ENCODE peak calls at places on chromosome 4, in seven cellular contexts. V is hepatocyte; S is mesenchymal stem cell; D is mesendoderm; J is tibial artery; U is cardiac muscle cell; T is naive thymus-derived CD4-positive, alpha-beta T cell. L is an unnamed sample.

GRCh38 chr4:139761461-139761860 is 95.8 kb downstream of the MGST2 start:
- DNase-seq in V (no peak), S (peak; percentile 42), D (peak; percentile 91), J (no peak), U (no peak), T (no peak), L (no peak)

GRCh38 chr4:80072607-80073361 is at the start of gene ANTXR2:
- DNase-seq in V (peak; percentile 92), S (peak; percentile 96), D (peak; percentile 94), J (peak; percentile 92), U (peak; percentile 99), T (peak; percentile 75), L (peak; percentile 70)

GRCh38 chr4:119337010-119337409 is 15.1 kb upstream of the FABP2 start:
- DNase-seq in V (no peak), S (no peak), D (no peak), J (no peak), U (peak; percentile 8), T (no peak), L (no peak)

GRCh38 chr4:122758033-122758432 is 25.5 kb downstream of the BBS12 start:
- DNase-seq in V (peak; percentile 67), S (peak; percentile 48), D (peak; percentile 50), J (no peak), U (peak; percentile 58), T (no peak), L (peak; percentile 34)

GRCh38 chr4:144655491-144655890 is 9.5 kb downstream of the HHIP start:
- DNase-seq in V (no peak), S (no peak), D (no peak), J (no peak), U (no peak), T (no peak), L (no peak)

GRCh38 chr4:80125252-80126177 is 52.5 kb upstream of the ANTXR2 start:
- DNase-seq in V (no peak), S (peak; percentile 30), D (peak; percentile 36), J (no peak), U (peak; percentile 52), T (no peak), L (peak; percentile 70)

GRCh38 chr4:151407466-151408379 is 1.3 kb upstream of the FHIP1A start:
- DNase-seq in V (peak; percentile 57), S (peak; percentile 3), D (peak; percentile 49), J (peak; percentile 26), U (no peak), T (peak; percentile 26), L (peak; percentile 24)

GRCh38 chr4:80798082-80798481 is 232.4 kb upstream of the BMP3 start:
- DNase-seq in V (no peak), S (no peak), D (peak; percentile 9), J (no peak), U (no peak), T (no peak), L (no peak)

GRCh38 chr4:117664706-117665444 is 369.4 kb upstream of the NDST3 start:
- DNase-seq in V (no peak), S (peak; percentile 28), D (no peak), J (no peak), U (no peak), T (no peak), L (no peak)

GRCh38 chr4:165325732-165326512 is 1.5 kb upstream of the MSMO1 start:
- DNase-seq in V (peak; percentile 68), S (peak; percentile 76), D (peak; percentile 76), J (no peak), U (peak; percentile 88), T (no peak), L (no peak)

GRCh38 chr4:182225257-182225852 is 17.8 kb upstream of the TENM3 start:
- DNase-seq in V (no peak), S (no peak), D (no peak), J (no peak), U (no peak), T (no peak), L (no peak)

GRCh38 chr4:41977709-41978108 is 3.8 kb upstream of the DCAF4L1 start:
- DNase-seq in V (no peak), S (peak; percentile 38), D (no peak), J (no peak), U (peak; percentile 29), T (no peak), L (no peak)

GRCh38 chr4:183906736-183907651 is 1.9 kb downstream of the STOX2 start:
- DNase-seq in V (peak; percentile 18), S (peak; percentile 27), D (peak; percentile 83), J (no peak), U (peak; percentile 6), T (no peak), L (no peak)

GRCh38 chr4:128601992-128602695 is 207.4 kb upstream of the JADE1 start:
- DNase-seq in V (peak; percentile 13), S (peak; percentile 74), D (no peak), J (peak; percentile 39), U (peak; percentile 85), T (no peak), L (no peak)

GRCh38 chr4:25965629-25966028 is 51.6 kb downstream of the SMIM20 start:
- DNase-seq in V (no peak), S (no peak), D (no peak), J (no peak), U (no peak), T (no peak), L (no peak)

GRCh38 chr4:1359976-1360375 is 13.0 kb downstream of the UVSSA start:
- DNase-seq in V (no peak), S (no peak), D (no peak), J (no peak), U (no peak), T (no peak), L (no peak)

GRCh38 chr4:159428975-159429692 is 326.3 kb downstream of the RAPGEF2 start:
- DNase-seq in V (no peak), S (no peak), D (no peak), J (no peak), U (no peak), T (no peak), L (no peak)

GRCh38 chr4:1283711-1284110 is 6.0 kb upstream of the MAEA start:
- DNase-seq in V (no peak), S (no peak), D (no peak), J (no peak), U (no peak), T (no peak), L (no peak)

GRCh38 chr4:15186149-15186548 is 183.9 kb downstream of the CPEB2 start:
- DNase-seq in V (no peak), S (no peak), D (peak; percentile 41), J (no peak), U (peak; percentile 85), T (no peak), L (no peak)

GRCh38 chr4:129264008-129264657 is 168.2 kb downstream of the C4orf33 start:
- DNase-seq in V (no peak), S (peak; percentile 11), D (no peak), J (no peak), U (no peak), T (no peak), L (no peak)

GRCh38 chr4:5037553-5038551 is 13.4 kb upstream of the STK32B start:
- DNase-seq in V (peak; percentile 42), S (peak; percentile 93), D (peak; percentile 64), J (peak; percentile 76), U (peak; percentile 91), T (no peak), L (no peak)

GRCh38 chr4:10102193-10102980 is 14.2 kb downstream of the WDR1 start:
- DNase-seq in V (no peak), S (no peak), D (no peak), J (no peak), U (no peak), T (no peak), L (no peak)
- H3K27ac ChIP-seq in V (no peak overlapping the region), S (peak overlapping the region; percentile 22), D (no peak overlapping the region), J (peak overlapping the region; percentile 95), U (peak overlapping the region; percentile 88), T (peak overlapping the region; percentile 67), L (peak overlapping the region; percentile 74)

GRCh38 chr4:112706840-112707207 is 69.9 kb downstream of the LARP7 start:
- DNase-seq in V (no peak), S (no peak), D (no peak), J (no peak), U (no peak), T (no peak), L (no peak)

GRCh38 chr4:112700679-112701078 is 63.7 kb downstream of the LARP7 start:
- DNase-seq in V (no peak), S (no peak), D (no peak), J (no peak), U (no peak), T (no peak), L (no peak)

GRCh38 chr4:112702892-112703291 is 65.9 kb downstream of the LARP7 start:
- DNase-seq in V (no peak), S (no peak), D (peak; percentile 82), J (no peak), U (no peak), T (no peak), L (no peak)

GRCh38 chr4:112704991-112705845 is 68.3 kb downstream of the LARP7 start:
- DNase-seq in V (peak; percentile 74), S (peak; percentile 77), D (peak; percentile 64), J (peak; percentile 28), U (peak; percentile 67), T (no peak), L (no peak)

DNA sequence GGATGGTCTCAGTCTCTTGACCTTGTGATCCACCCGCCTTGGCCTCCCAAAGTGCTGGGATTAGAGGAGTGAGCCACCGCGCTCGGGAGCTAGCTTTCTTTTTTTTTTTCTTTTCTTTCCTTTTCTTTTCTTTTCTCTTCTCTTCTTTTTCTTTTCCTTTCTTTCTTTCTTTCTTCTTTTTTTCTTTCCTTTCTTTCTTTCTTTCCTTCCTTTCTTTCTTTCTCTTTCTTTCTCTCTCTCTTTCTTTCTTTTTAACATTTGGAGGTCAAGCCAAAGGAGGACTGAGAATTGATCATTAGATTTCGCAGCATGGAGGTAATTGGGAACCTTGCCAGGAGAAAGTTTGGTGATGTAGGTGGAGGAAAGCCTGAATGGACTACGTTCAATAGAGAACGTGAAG is 67.4 kb downstream of the LARP7 start:
- DNase-seq in V (no peak), S (no peak), D (no peak), J (no peak), U (no peak), T (no peak), L (no peak)
- H3K4me3 ChIP-seq in V (no peak overlapping the region), S (no peak overlapping the region), D (no peak overlapping the region), J (no peak overlapping the region), U (no peak overlapping the region), T (no peak overlapping the region), L (no peak overlapping the region)

GRCh38 chr4:24559889-24560288 is 24.5 kb downstream of the DHX15 start:
- DNase-seq in V (no peak), S (peak; percentile 25), D (no peak), J (no peak), U (peak; percentile 62), T (no peak), L (no peak)
- H3K4me1 ChIP-seq in V (peaks cover 8% of the 10 kb centered on the region), S (peaks cover 2% of the 10 kb centered on the region), D (no peaks in the 10 kb centered on the region), J (peaks cover 22% of the 10 kb centered on the region), U (peaks cover 16% of the 10 kb centered on the region), T (peaks cover 13% of the 10 kb centered on the region), L (peaks cover 63% of the 10 kb centered on the region)

GRCh38 chr4:57100979-57101629 is 9.1 kb downstream of the IGFBP7 start:
- DNase-seq in V (no peak), S (no peak), D (no peak), J (no peak), U (peak; percentile 49), T (no peak), L (no peak)

GRCh38 chr4:57098415-57098814 is 11.8 kb downstream of the IGFBP7 start:
- DNase-seq in V (no peak), S (no peak), D (no peak), J (no peak), U (peak; percentile 31), T (no peak), L (no peak)

GRCh38 chr4:57098945-57099344 is 11.2 kb downstream of the IGFBP7 start:
- DNase-seq in V (no peak), S (peak; percentile 92), D (no peak), J (no peak), U (peak; percentile 91), T (no peak), L (no peak)

GRCh38 chr4:57097711-57098110 is 12.5 kb downstream of the IGFBP7 start:
- DNase-seq in V (no peak), S (no peak), D (no peak), J (no peak), U (no peak), T (no peak), L (no peak)

GRCh38 chr4:57099363-57099762 is 10.8 kb downstream of the IGFBP7 start:
- DNase-seq in V (no peak), S (no peak), D (no peak), J (no peak), U (no peak), T (no peak), L (no peak)
- H3K27ac ChIP-seq in V (peak overlapping the region; percentile 45), S (peak overlapping the region; percentile 82), D (no peak overlapping the region), J (peak overlapping the region; percentile 87), U (peak overlapping the region; percentile 88), T (no peak overlapping the region), L (no peak overlapping the region)